ENCODE peak calls at places on chromosome 11, in ten cellular contexts. One of them, this sample, is unnamed.

GRCh38 chr11:44791546-44791945 is 64.8 kb downstream of the TSPAN18 start:
- DNase-seq in NCI-H1436: no peak
- DNase-seq in A549: no peak
- DNase-seq in GM04503: no peak
- DNase-seq in stimulated activated CD4-positive, alpha-beta T cell treated with anti-CD3 and anti-CD28 coated beads, Interleukin-1b, Interleukin-23, amount 100 ng/mL, for 48 hours: no peak
- DNase-seq in brain microvascular endothelial cell: no peak
- DNase-seq in CD8-positive, alpha-beta memory T cell: no peak
- DNase-seq in activated CD4-positive, alpha-beta T cell treated with anti-CD3 and anti-CD28 coated beads, Interleukin-2, amount 10 ng/mL, durations not matched to agents 7 days and 5 days: no peak
- DNase-seq in activated T-helper 1 cell treated with anti-CD3 and anti-CD28 coated beads, Interleukin-2, amount 50 U/mL, for 16 hours: no peak
- DNase-seq in AG08396: no peak
- DNase-seq in this sample: no peak

GRCh38 chr11:64910451-64911093 is 6.4 kb downstream of the ATG2A start:
- DNase-seq in A549: no peak
- DNase-seq in activated CD4-positive, alpha-beta T cell treated with anti-CD3 and anti-CD28 coated beads, Interleukin-2, amount 10 ng/mL, durations not matched to agents 7 days and 5 days: no peak
- DNase-seq in GM04503: no peak
- DNase-seq in NCI-H1436: no peak
- DNase-seq in activated T-helper 1 cell treated with anti-CD3 and anti-CD28 coated beads, Interleukin-2, amount 50 U/mL, for 16 hours: no peak
- DNase-seq in AG08396: no peak
- DNase-seq in CD8-positive, alpha-beta memory T cell: no peak
- DNase-seq in brain microvascular endothelial cell: no peak
- DNase-seq in stimulated activated CD4-positive, alpha-beta T cell treated with anti-CD3 and anti-CD28 coated beads, Interleukin-1b, Interleukin-23, amount 100 ng/mL, for 48 hours: no peak
- DNase-seq in this sample: no peak

GRCh38 chr11:77705195-77705876 is 67.7 kb upstream of the CLNS1A start:
- DNase-seq in A549: peak
- DNase-seq in NCI-H1436: no peak
- DNase-seq in activated T-helper 1 cell treated with anti-CD3 and anti-CD28 coated beads, Interleukin-2, amount 50 U/mL, for 16 hours: no peak
- DNase-seq in stimulated activated CD4-positive, alpha-beta T cell treated with anti-CD3 and anti-CD28 coated beads, Interleukin-1b, Interleukin-23, amount 100 ng/mL, for 48 hours: peak
- DNase-seq in AG08396: peak
- DNase-seq in GM04503: no peak
- DNase-seq in CD8-positive, alpha-beta memory T cell: no peak
- DNase-seq in activated CD4-positive, alpha-beta T cell treated with anti-CD3 and anti-CD28 coated beads, Interleukin-2, amount 10 ng/mL, durations not matched to agents 7 days and 5 days: no peak
- DNase-seq in brain microvascular endothelial cell: peak
- DNase-seq in this sample: no peak

GRCh38 chr11:113274708-113275582 is 39.4 kb upstream of the TTC12 start:
- DNase-seq in GM04503: no peak
- DNase-seq in activated CD4-positive, alpha-beta T cell treated with anti-CD3 and anti-CD28 coated beads, Interleukin-2, amount 10 ng/mL, durations not matched to agents 7 days and 5 days: no peak
- DNase-seq in AG08396: no peak
- DNase-seq in NCI-H1436: no peak
- DNase-seq in A549: peak
- DNase-seq in brain microvascular endothelial cell: no peak
- DNase-seq in stimulated activated CD4-positive, alpha-beta T cell treated with anti-CD3 and anti-CD28 coated beads, Interleukin-1b, Interleukin-23, amount 100 ng/mL, for 48 hours: no peak
- DNase-seq in activated T-helper 1 cell treated with anti-CD3 and anti-CD28 coated beads, Interleukin-2, amount 50 U/mL, for 16 hours: no peak
- DNase-seq in CD8-positive, alpha-beta memory T cell: no peak
- DNase-seq in this sample: no peak

GRCh38 chr11:69656536-69657455 is 15.8 kb downstream of the CCND1 start:
- DNase-seq in brain microvascular endothelial cell: no peak
- DNase-seq in AG08396: no peak
- DNase-seq in A549: no peak
- DNase-seq in CD8-positive, alpha-beta memory T cell: no peak
- DNase-seq in NCI-H1436: no peak
- DNase-seq in GM04503: no peak
- DNase-seq in stimulated activated CD4-positive, alpha-beta T cell treated with anti-CD3 and anti-CD28 coated beads, Interleukin-1b, Interleukin-23, amount 100 ng/mL, for 48 hours: no peak
- DNase-seq in activated T-helper 1 cell treated with anti-CD3 and anti-CD28 coated beads, Interleukin-2, amount 50 U/mL, for 16 hours: no peak
- DNase-seq in activated CD4-positive, alpha-beta T cell treated with anti-CD3 and anti-CD28 coated beads, Interleukin-2, amount 10 ng/mL, durations not matched to agents 7 days and 5 days: no peak
- DNase-seq in this sample: no peak

GRCh38 chr11:22555901-22556300 is 69.7 kb downstream of the FANCF start:
- DNase-seq in activated CD4-positive, alpha-beta T cell treated with anti-CD3 and anti-CD28 coated beads, Interleukin-2, amount 10 ng/mL, durations not matched to agents 7 days and 5 days: no peak
- DNase-seq in brain microvascular endothelial cell: no peak
- DNase-seq in AG08396: no peak
- DNase-seq in CD8-positive, alpha-beta memory T cell: no peak
- DNase-seq in stimulated activated CD4-positive, alpha-beta T cell treated with anti-CD3 and anti-CD28 coated beads, Interleukin-1b, Interleukin-23, amount 100 ng/mL, for 48 hours: no peak
- DNase-seq in GM04503: no peak
- DNase-seq in activated T-helper 1 cell treated with anti-CD3 and anti-CD28 coated beads, Interleukin-2, amount 50 U/mL, for 16 hours: no peak
- DNase-seq in NCI-H1436: no peak
- DNase-seq in A549: no peak
- DNase-seq in this sample: no peak

GRCh38 chr11:103659138-103659734 is 377.2 kb upstream of the DDI1 start:
- DNase-seq in activated T-helper 1 cell treated with anti-CD3 and anti-CD28 coated beads, Interleukin-2, amount 50 U/mL, for 16 hours: no peak
- DNase-seq in GM04503: no peak
- DNase-seq in A549: peak
- DNase-seq in activated CD4-positive, alpha-beta T cell treated with anti-CD3 and anti-CD28 coated beads, Interleukin-2, amount 10 ng/mL, durations not matched to agents 7 days and 5 days: no peak
- DNase-seq in CD8-positive, alpha-beta memory T cell: no peak
- DNase-seq in NCI-H1436: no peak
- DNase-seq in AG08396: no peak
- DNase-seq in brain microvascular endothelial cell: no peak
- DNase-seq in stimulated activated CD4-positive, alpha-beta T cell treated with anti-CD3 and anti-CD28 coated beads, Interleukin-1b, Interleukin-23, amount 100 ng/mL, for 48 hours: no peak
- DNase-seq in this sample: no peak

GRCh38 chr11:28649922-28650321 is 541.7 kb downstream of the METTL15 start:
- DNase-seq in activated T-helper 1 cell treated with anti-CD3 and anti-CD28 coated beads, Interleukin-2, amount 50 U/mL, for 16 hours: no peak
- DNase-seq in A549: no peak
- DNase-seq in brain microvascular endothelial cell: no peak
- DNase-seq in activated CD4-positive, alpha-beta T cell treated with anti-CD3 and anti-CD28 coated beads, Interleukin-2, amount 10 ng/mL, durations not matched to agents 7 days and 5 days: no peak
- DNase-seq in NCI-H1436: no peak
- DNase-seq in stimulated activated CD4-positive, alpha-beta T cell treated with anti-CD3 and anti-CD28 coated beads, Interleukin-1b, Interleukin-23, amount 100 ng/mL, for 48 hours: no peak
- DNase-seq in GM04503: no peak
- DNase-seq in AG08396: no peak
- DNase-seq in CD8-positive, alpha-beta memory T cell: no peak
- DNase-seq in this sample: no peak

GRCh38 chr11:9250139-9250582 is 15.0 kb downstream of the DENND5A start:
- DNase-seq in AG08396: no peak
- DNase-seq in stimulated activated CD4-positive, alpha-beta T cell treated with anti-CD3 and anti-CD28 coated beads, Interleukin-1b, Interleukin-23, amount 100 ng/mL, for 48 hours: peak
- DNase-seq in CD8-positive, alpha-beta memory T cell: peak
- DNase-seq in A549: no peak
- DNase-seq in brain microvascular endothelial cell: no peak
- DNase-seq in NCI-H1436: no peak
- DNase-seq in activated T-helper 1 cell treated with anti-CD3 and anti-CD28 coated beads, Interleukin-2, amount 50 U/mL, for 16 hours: no peak
- DNase-seq in activated CD4-positive, alpha-beta T cell treated with anti-CD3 and anti-CD28 coated beads, Interleukin-2, amount 10 ng/mL, durations not matched to agents 7 days and 5 days: peak
- DNase-seq in GM04503: no peak
- DNase-seq in this sample: no peak

GRCh38 chr11:120281161-120281795 is 41.3 kb downstream of the POU2F3 start:
- DNase-seq in GM04503: no peak
- DNase-seq in brain microvascular endothelial cell: no peak
- DNase-seq in AG08396: no peak
- DNase-seq in CD8-positive, alpha-beta memory T cell: no peak
- DNase-seq in A549: no peak
- DNase-seq in activated T-helper 1 cell treated with anti-CD3 and anti-CD28 coated beads, Interleukin-2, amount 50 U/mL, for 16 hours: no peak
- DNase-seq in activated CD4-positive, alpha-beta T cell treated with anti-CD3 and anti-CD28 coated beads, Interleukin-2, amount 10 ng/mL, durations not matched to agents 7 days and 5 days: no peak
- DNase-seq in NCI-H1436: no peak
- DNase-seq in stimulated activated CD4-positive, alpha-beta T cell treated with anti-CD3 and anti-CD28 coated beads, Interleukin-1b, Interleukin-23, amount 100 ng/mL, for 48 hours: no peak
- DNase-seq in this sample: no peak

GRCh38 chr11:101686514-101686913 is 102.7 kb upstream of the TRPC6 start:
- DNase-seq in CD8-positive, alpha-beta memory T cell: no peak
- DNase-seq in stimulated activated CD4-positive, alpha-beta T cell treated with anti-CD3 and anti-CD28 coated beads, Interleukin-1b, Interleukin-23, amount 100 ng/mL, for 48 hours: no peak
- DNase-seq in GM04503: peak
- DNase-seq in activated CD4-positive, alpha-beta T cell treated with anti-CD3 and anti-CD28 coated beads, Interleukin-2, amount 10 ng/mL, durations not matched to agents 7 days and 5 days: no peak
- DNase-seq in brain microvascular endothelial cell: peak
- DNase-seq in NCI-H1436: no peak
- DNase-seq in A549: peak
- DNase-seq in activated T-helper 1 cell treated with anti-CD3 and anti-CD28 coated beads, Interleukin-2, amount 50 U/mL, for 16 hours: no peak
- DNase-seq in AG08396: peak
- DNase-seq in this sample: no peak

GRCh38 chr11:59983212-59983611 is 19.4 kb downstream of the OOSP4A start:
- DNase-seq in NCI-H1436: no peak
- DNase-seq in GM04503: no peak
- DNase-seq in activated CD4-positive, alpha-beta T cell treated with anti-CD3 and anti-CD28 coated beads, Interleukin-2, amount 10 ng/mL, durations not matched to agents 7 days and 5 days: no peak
- DNase-seq in stimulated activated CD4-positive, alpha-beta T cell treated with anti-CD3 and anti-CD28 coated beads, Interleukin-1b, Interleukin-23, amount 100 ng/mL, for 48 hours: no peak
- DNase-seq in A549: no peak
- DNase-seq in CD8-positive, alpha-beta memory T cell: no peak
- DNase-seq in brain microvascular endothelial cell: no peak
- DNase-seq in AG08396: no peak
- DNase-seq in activated T-helper 1 cell treated with anti-CD3 and anti-CD28 coated beads, Interleukin-2, amount 50 U/mL, for 16 hours: no peak
- DNase-seq in this sample: no peak

GRCh38 chr11:95134491-95134890 is 44.8 kb downstream of the ENDOD1 start:
- DNase-seq in NCI-H1436: no peak
- DNase-seq in brain microvascular endothelial cell: peak
- DNase-seq in AG08396: peak
- DNase-seq in activated T-helper 1 cell treated with anti-CD3 and anti-CD28 coated beads, Interleukin-2, amount 50 U/mL, for 16 hours: no peak
- DNase-seq in GM04503: no peak
- DNase-seq in CD8-positive, alpha-beta memory T cell: no peak
- DNase-seq in A549: peak
- DNase-seq in stimulated activated CD4-positive, alpha-beta T cell treated with anti-CD3 and anti-CD28 coated beads, Interleukin-1b, Interleukin-23, amount 100 ng/mL, for 48 hours: no peak
- DNase-seq in activated CD4-positive, alpha-beta T cell treated with anti-CD3 and anti-CD28 coated beads, Interleukin-2, amount 10 ng/mL, durations not matched to agents 7 days and 5 days: no peak
- DNase-seq in this sample: no peak

GRCh38 chr11:382081-382643 is 11.8 kb upstream of the PKP3 start:
- DNase-seq in CD8-positive, alpha-beta memory T cell: no peak
- DNase-seq in GM04503: no peak
- DNase-seq in brain microvascular endothelial cell: no peak
- DNase-seq in AG08396: no peak
- DNase-seq in A549: no peak
- DNase-seq in activated T-helper 1 cell treated with anti-CD3 and anti-CD28 coated beads, Interleukin-2, amount 50 U/mL, for 16 hours: no peak
- DNase-seq in activated CD4-positive, alpha-beta T cell treated with anti-CD3 and anti-CD28 coated beads, Interleukin-2, amount 10 ng/mL, durations not matched to agents 7 days and 5 days: no peak
- DNase-seq in stimulated activated CD4-positive, alpha-beta T cell treated with anti-CD3 and anti-CD28 coated beads, Interleukin-1b, Interleukin-23, amount 100 ng/mL, for 48 hours: no peak
- DNase-seq in NCI-H1436: no peak
- DNase-seq in this sample: no peak

GRCh38 chr11:30313580-30313979 is 9.3 kb upstream of the ARL14EP start:
- DNase-seq in GM04503: no peak
- DNase-seq in NCI-H1436: no peak
- DNase-seq in AG08396: no peak
- DNase-seq in activated T-helper 1 cell treated with anti-CD3 and anti-CD28 coated beads, Interleukin-2, amount 50 U/mL, for 16 hours: no peak
- DNase-seq in activated CD4-positive, alpha-beta T cell treated with anti-CD3 and anti-CD28 coated beads, Interleukin-2, amount 10 ng/mL, durations not matched to agents 7 days and 5 days: no peak
- DNase-seq in stimulated activated CD4-positive, alpha-beta T cell treated with anti-CD3 and anti-CD28 coated beads, Interleukin-1b, Interleukin-23, amount 100 ng/mL, for 48 hours: no peak
- DNase-seq in A549: no peak
- DNase-seq in brain microvascular endothelial cell: no peak
- DNase-seq in CD8-positive, alpha-beta memory T cell: no peak
- DNase-seq in this sample: no peak

GRCh38 chr11:131025020-131025419 is 108.7 kb upstream of the SNX19 start:
- DNase-seq in activated T-helper 1 cell treated with anti-CD3 and anti-CD28 coated beads, Interleukin-2, amount 50 U/mL, for 16 hours: no peak
- DNase-seq in stimulated activated CD4-positive, alpha-beta T cell treated with anti-CD3 and anti-CD28 coated beads, Interleukin-1b, Interleukin-23, amount 100 ng/mL, for 48 hours: no peak
- DNase-seq in CD8-positive, alpha-beta memory T cell: no peak
- DNase-seq in A549: peak
- DNase-seq in AG08396: peak
- DNase-seq in activated CD4-positive, alpha-beta T cell treated with anti-CD3 and anti-CD28 coated beads, Interleukin-2, amount 10 ng/mL, durations not matched to agents 7 days and 5 days: no peak
- DNase-seq in brain microvascular endothelial cell: peak
- DNase-seq in NCI-H1436: peak
- DNase-seq in GM04503: no peak
- DNase-seq in this sample: no peak

GRCh38 chr11:60929774-60930173 is 5.5 kb downstream of the TMEM132A start:
- DNase-seq in CD8-positive, alpha-beta memory T cell: no peak
- DNase-seq in brain microvascular endothelial cell: no peak
- DNase-seq in activated CD4-positive, alpha-beta T cell treated with anti-CD3 and anti-CD28 coated beads, Interleukin-2, amount 10 ng/mL, durations not matched to agents 7 days and 5 days: no peak
- DNase-seq in activated T-helper 1 cell treated with anti-CD3 and anti-CD28 coated beads, Interleukin-2, amount 50 U/mL, for 16 hours: no peak
- DNase-seq in stimulated activated CD4-positive, alpha-beta T cell treated with anti-CD3 and anti-CD28 coated beads, Interleukin-1b, Interleukin-23, amount 100 ng/mL, for 48 hours: no peak
- DNase-seq in NCI-H1436: no peak
- DNase-seq in GM04503: no peak
- DNase-seq in A549: no peak
- DNase-seq in AG08396: no peak
- DNase-seq in this sample: no peak

GRCh38 chr11:36540998-36541397 is 26.8 kb upstream of the RAG1 start:
- DNase-seq in CD8-positive, alpha-beta memory T cell: peak
- DNase-seq in activated T-helper 1 cell treated with anti-CD3 and anti-CD28 coated beads, Interleukin-2, amount 50 U/mL, for 16 hours: no peak
- DNase-seq in GM04503: no peak
- DNase-seq in brain microvascular endothelial cell: peak
- DNase-seq in A549: peak
- DNase-seq in AG08396: peak
- DNase-seq in activated CD4-positive, alpha-beta T cell treated with anti-CD3 and anti-CD28 coated beads, Interleukin-2, amount 10 ng/mL, durations not matched to agents 7 days and 5 days: peak
- DNase-seq in NCI-H1436: no peak
- DNase-seq in stimulated activated CD4-positive, alpha-beta T cell treated with anti-CD3 and anti-CD28 coated beads, Interleukin-1b, Interleukin-23, amount 100 ng/mL, for 48 hours: peak
- DNase-seq in this sample: peak